ENCODE peak calls at places on chromosomes 13 and 19, in four cellular contexts. N is activated T-cell treated with anti-CD3 and anti-CD28 coated beads for 4 hours, V is KG1, U is T-helper 9 cell. A is an unnamed sample.

GRCh38 chr19:8578642-8579265 is 1.5 kb upstream of the MYO1F start:
- DNase-seq in N (peak), V (peak), U (peak), A (peak)

GRCh38 chr13:34044660-34045080 is 226.7 kb downstream of the RFC3 start:
- DNase-seq in N (no peak), V (no peak), U (no peak), A (no peak)

GRCh38 chr19:41563847-41564514 is 12.0 kb upstream of the CEACAM21 start:
- DNase-seq in N (no peak), V (no peak), U (peak), A (peak)

GRCh38 chr19:49433240-49433901 is 8.0 kb downstream of the SLC17A7 start:
- DNase-seq in N (no peak), V (no peak), U (no peak), A (no peak)

GRCh38 chr19:56538761-56539263 is at the start of gene ZFP28:
- DNase-seq in N (no peak), V (peak), U (no peak), A (no peak)

GRCh38 chr19:56837492-56837891 is 3.0 kb downstream of the PEG3 start:
- DNase-seq in N (no peak), V (peak), U (no peak), A (no peak)

GRCh38 chr13:45184693-45185092 is 16.2 kb downstream of the KCTD4 start:
- DNase-seq in N (no peak), V (no peak), U (no peak), A (no peak)

GRCh38 chr13:38863536-38863935 is 127.1 kb downstream of the STOML3 start:
- DNase-seq in N (no peak), V (no peak), U (no peak), A (no peak)

GRCh38 chr19:4414144-4414799 is 11.8 kb downstream of the CHAF1A start:
- DNase-seq in N (no peak), V (no peak), U (no peak), A (no peak)

GRCh38 chr13:34257980-34258379 is 440.0 kb downstream of the RFC3 start:
- DNase-seq in N (no peak), V (peak), U (no peak), A (no peak)

GRCh38 chr19:54667217-54667616 is 4.4 kb downstream of the LILRB4 start:
- DNase-seq in N (no peak), V (no peak), U (no peak), A (no peak)

GRCh38 chr13:26965976-26966375 is 205.4 kb upstream of the GPR12 start:
- DNase-seq in N (no peak), V (no peak), U (no peak), A (no peak)

GRCh38 chr19:5515737-5516136 is 52.0 kb downstream of the TINCR start:
- DNase-seq in N (no peak), V (no peak), U (no peak), A (no peak)

A was measured in CD4-positive, alpha-beta T cell.